ENCODE peak calls at places on chromosomes 7 and 10, in nine cellular contexts. I is kidney glomerular epithelial cell; U is transverse colon; K is T-helper 1 cell; L is activated naive CD4-positive, alpha-beta T cell; J is NCI-H1930; N is Calu3; W is T-helper 22 cell; M is NCI-H187 treated with DMSO at 0.1 percent for 48 hours. C is an unnamed sample.

GRCh38 chr10:7957591-7957990 is 96.9 kb upstream of the GATA3 start:
- DNase-seq in M (no peak), I (no peak), W (no peak), K (no peak), J (no peak), U (no peak), L (no peak), N (no peak), C (no peak)

GRCh38 chr10:27611209-27611608 is 107.1 kb downstream of the RAB18 start:
- DNase-seq in N (no peak), M (no peak), K (no peak), U (no peak), J (no peak), W (no peak), I (no peak), L (no peak), C (no peak)

GRCh38 chr7:80136276-80137045 is 1.8 kb downstream of the GNAI1 start:
- DNase-seq in N (no peak), K (no peak), J (no peak), L (no peak), M (no peak), W (no peak), U (no peak), I (peak; percentile 46), C (no peak)

GRCh38 chr10:50991496-50992355 is 82.6 kb upstream of the PRKG1 start:
- DNase-seq in I (no peak), U (peak; percentile 61), K (no peak), N (peak; percentile 10), J (no peak), L (no peak), W (no peak), M (no peak), C (no peak)

GRCh38 chr7:124085168-124085567 is 52.3 kb upstream of the TMEM229A start:
- DNase-seq in L (no peak), M (no peak), I (peak; percentile 82), J (no peak), U (peak; percentile 83), W (no peak), K (no peak), N (peak; percentile 76), C (no peak)

GRCh38 chr10:12873172-12873571 is 128.3 kb downstream of the CCDC3 start:
- DNase-seq in J (no peak), M (no peak), U (no peak), L (no peak), I (no peak), K (no peak), W (no peak), N (no peak), C (no peak)

GRCh38 chr10:104267721-104268690 is 978 bp upstream of the GSTO2 start:
- DNase-seq in N (no peak), I (peak; percentile 1), M (no peak), K (no peak), W (no peak), L (no peak), U (no peak), J (no peak), C (no peak)

GRCh38 chr7:42745357-42746022 is 166.4 kb downstream of the C7orf25 start:
- DNase-seq in J (no peak), N (peak; percentile 43), I (no peak), W (no peak), U (peak; percentile 10), K (no peak), L (no peak), M (no peak), C (no peak)

GRCh38 chr7:20417260-20417659 is 86.6 kb downstream of the ITGB8 start:
- DNase-seq in K (no peak), U (peak; percentile 21), W (no peak), I (no peak), J (no peak), M (no peak), L (no peak), N (no peak), C (no peak)

GRCh38 chr10:62025901-62026879 is 124.7 kb downstream of the ARID5B start:
- DNase-seq in W (no peak), J (no peak), M (no peak), U (no peak), L (no peak), N (no peak), I (peak; percentile 10), K (no peak), C (no peak)

GRCh38 chr7:83835424-83835823 is 186.5 kb upstream of the SEMA3E start:
- DNase-seq in U (no peak), I (no peak), K (no peak), J (no peak), N (no peak), L (no peak), M (no peak), W (no peak), C (no peak)

GRCh38 chr10:107280293-107280692 is 115.8 kb upstream of the SORCS1 start:
- DNase-seq in J (no peak), M (no peak), I (no peak), L (no peak), U (no peak), N (no peak), K (no peak), W (no peak), C (no peak)

GRCh38 chr7:101496017-101496416 is 133.1 kb downstream of the MYL10 start:
- DNase-seq in M (no peak), U (no peak), L (no peak), N (no peak), J (no peak), K (no peak), W (no peak), I (no peak), C (no peak)

GRCh38 chr10:72814134-72814790 is 79.3 kb upstream of the OIT3 start:
- DNase-seq in N (no peak), U (no peak), I (peak; percentile 29), M (no peak), W (no peak), J (no peak), K (no peak), L (no peak), C (no peak)

GRCh38 chr10:11535376-11535959 is 76.0 kb downstream of the USP6NL start:
- DNase-seq in N (no peak), I (no peak), L (no peak), K (no peak), W (no peak), J (no peak), M (no peak), U (no peak), C (no peak)

GRCh38 chr7:130940907-130941306 is 206.9 kb upstream of the KLF14 start:
- DNase-seq in J (no peak), W (no peak), K (no peak), U (no peak), N (no peak), I (no peak), L (no peak), M (no peak), C (no peak)

GRCh38 chr7:37247881-37248280 is 200.8 kb downstream of the ELMO1 start:
- DNase-seq in U (no peak), N (no peak), J (no peak), I (no peak), L (no peak), K (no peak), M (no peak), W (no peak), C (no peak)

GRCh38 chr10:103885617-103886016 is 30.2 kb upstream of the SH3PXD2A start:
- DNase-seq in K (no peak), L (no peak), I (no peak), M (no peak), W (no peak), N (no peak), U (no peak), J (no peak), C (no peak)

GRCh38 chr10:132110091-132110490 is 44.3 kb downstream of the JAKMIP3 start:
- DNase-seq in M (no peak), L (no peak), N (no peak), W (no peak), J (no peak), U (no peak), I (no peak), K (no peak), C (no peak)

GRCh38 chr10:52949899-52950298 is 177.3 kb upstream of the MBL2 start:
- DNase-seq in K (no peak), W (no peak), J (no peak), M (no peak), L (no peak), U (peak; percentile 13), I (peak; percentile 51), N (peak; percentile 10), C (no peak)

GRCh38 chr7:151339651-151340377 is 1.8 kb upstream of the NUB1 start:
- DNase-seq in N (no peak), W (no peak), J (no peak), I (no peak), K (no peak), M (no peak), U (no peak), L (no peak), C (no peak)

GRCh38 chr7:45578022-45578421 is 3.9 kb downstream of the ADCY1 start:
- DNase-seq in M (no peak), W (no peak), U (no peak), L (no peak), N (no peak), J (no peak), I (no peak), K (no peak), C (no peak)

GRCh38 chr7:154996756-154997155 is 6.2 kb downstream of the PAXIP1 start:
- DNase-seq in I (no peak), J (no peak), N (no peak), K (no peak), W (no peak), M (no peak), L (no peak), U (no peak), C (no peak)

GRCh38 chr10:103493911-103494877 is 689 bp downstream of the NEURL1 start:
- DNase-seq in I (no peak), W (no peak), J (no peak), K (peak; percentile 10), U (no peak), L (peak; percentile 17), M (no peak), N (no peak), C (no peak)

GRCh38 chr10:5528989-5529701 is 4.4 kb downstream of the CALML3 start:
- DNase-seq in N (no peak), K (no peak), M (no peak), I (no peak), J (no peak), W (no peak), L (no peak), U (peak; percentile 4), C (no peak)

GRCh38 chr10:58643029-58643428 is 130.4 kb downstream of the BICC1 start:
- DNase-seq in I (no peak), W (no peak), K (no peak), U (no peak), M (no peak), J (no peak), N (no peak), L (no peak), C (no peak)

GRCh38 chr10:14653271-14654161 is 121.2 kb downstream of the FAM107B start:
- DNase-seq in W (peak; percentile 17), U (no peak), N (peak; percentile 74), M (no peak), K (no peak), J (no peak), I (peak; percentile 91), L (no peak), C (no peak)

GRCh38 chr7:102101926-102102325 is 184.7 kb upstream of the SH2B2 start:
- DNase-seq in U (no peak), N (no peak), K (no peak), I (no peak), W (no peak), J (no peak), L (no peak), M (no peak), C (no peak)

GRCh38 chr10:30775779-30776591 is 146.4 kb upstream of the LYZL2 start:
- DNase-seq in W (no peak), I (no peak), J (no peak), K (no peak), L (no peak), U (peak; percentile 35), M (no peak), N (no peak), C (no peak)

GRCh38 chr7:31938650-31939049 is 131.6 kb downstream of the PDE1C start:
- DNase-seq in N (peak; percentile 80), L (no peak), J (no peak), M (no peak), I (peak; percentile 54), W (no peak), K (no peak), U (no peak), C (peak; percentile 42)

C was measured in SW 1271.